ENCODE peak calls at places on chromosome 16, in nine cellular contexts. B is spleen; D is thoracic aorta; H is CD8-positive, alpha-beta T cell; Y is A549; O is neural progenitor cell; U is stomach; K is heart left ventricle; P is prostate gland. G is an unnamed sample. For H3K4me1 and H3K9me3, the result is how much of the 10 kb centered on the place peaks cover.

GRCh38 chr16:73483076-73483791 is 435.3 kb upstream of the ZFHX3 start:
- DNase-seq in B (no peak), D (no peak), H (no peak), Y (no peak), O (peak), U (no peak), K (no peak), P (no peak), G (no peak)

GRCh38 chr16:4350787-4351659 is at the start of gene PAM16:
- DNase-seq in B (peak), D (peak), H (peak), Y (peak), O (peak), U (peak), K (peak), P (peak), G (peak)

GRCh38 chr16:80164881-80165280 is 375.9 kb upstream of the DYNLRB2 start:
- DNase-seq in B (no peak), D (no peak), H (no peak), Y (no peak), O (no peak), U (no peak), K (no peak), P (no peak), G (no peak)

GRCh38 chr16:49048557-49048956 is 233.1 kb downstream of the CBLN1 start:
- DNase-seq in B (no peak), D (no peak), H (no peak), Y (no peak), O (no peak), U (no peak), K (no peak), P (no peak), G (no peak)

GRCh38 chr16:10992112-10992511 is 47.7 kb downstream of the CLEC16A start:
- DNase-seq in B (no peak), D (no peak), H (no peak), Y (no peak), O (no peak), U (no peak), K (no peak), P (no peak), G (no peak)

GRCh38 chr16:23788653-23789052 is 33.8 kb downstream of the CHP2 start:
- DNase-seq in B (no peak), D (no peak), H (no peak), Y (no peak), O (no peak), U (no peak), K (no peak), P (no peak), G (no peak)

GRCh38 chr16:30953511-30954124 is 3.9 kb upstream of the SETD1A start:
- DNase-seq in B (peak), D (no peak), H (peak), Y (peak), O (peak), U (peak), K (peak), P (no peak), G (peak)

GRCh38 chr16:9840761-9841665 is 341.2 kb downstream of the GRIN2A start:
- DNase-seq in B (no peak), D (no peak), H (no peak), Y (no peak), O (no peak), U (no peak), K (no peak), P (no peak), G (no peak)

GRCh38 chr16:50040028-50040427 is 15.0 kb downstream of the CNEP1R1 start:
- DNase-seq in B (no peak), D (no peak), H (no peak), Y (no peak), O (no peak), U (no peak), K (no peak), P (no peak), G (no peak)

GRCh38 chr16:79751785-79752184 is 151.2 kb upstream of the MAF start:
- DNase-seq in B (no peak), D (peak), H (no peak), Y (no peak), O (no peak), U (no peak), K (peak), P (peak), G (no peak)

GRCh38 chr16:1364510-1364909 is 12.8 kb downstream of the GNPTG start:
- DNase-seq in B (no peak), D (no peak), H (no peak), Y (no peak), O (no peak), U (no peak), K (no peak), P (no peak), G (no peak)

GRCh38 chr16:1363501-1364041 is 11.8 kb downstream of the GNPTG start:
- DNase-seq in B (peak), D (no peak), H (peak), Y (peak), O (peak), U (peak), K (peak), P (peak), G (peak)

GRCh38 chr16:1357906-1358566 is 6.3 kb downstream of the GNPTG start:
- DNase-seq in B (peak), D (no peak), H (no peak), Y (no peak), O (no peak), U (no peak), K (no peak), P (no peak), G (no peak)

GRCh38 chr16:1362807-1363206 is 11.1 kb downstream of the GNPTG start:
- DNase-seq in B (no peak), D (no peak), H (no peak), Y (no peak), O (no peak), U (no peak), K (no peak), P (no peak), G (no peak)

DNA sequence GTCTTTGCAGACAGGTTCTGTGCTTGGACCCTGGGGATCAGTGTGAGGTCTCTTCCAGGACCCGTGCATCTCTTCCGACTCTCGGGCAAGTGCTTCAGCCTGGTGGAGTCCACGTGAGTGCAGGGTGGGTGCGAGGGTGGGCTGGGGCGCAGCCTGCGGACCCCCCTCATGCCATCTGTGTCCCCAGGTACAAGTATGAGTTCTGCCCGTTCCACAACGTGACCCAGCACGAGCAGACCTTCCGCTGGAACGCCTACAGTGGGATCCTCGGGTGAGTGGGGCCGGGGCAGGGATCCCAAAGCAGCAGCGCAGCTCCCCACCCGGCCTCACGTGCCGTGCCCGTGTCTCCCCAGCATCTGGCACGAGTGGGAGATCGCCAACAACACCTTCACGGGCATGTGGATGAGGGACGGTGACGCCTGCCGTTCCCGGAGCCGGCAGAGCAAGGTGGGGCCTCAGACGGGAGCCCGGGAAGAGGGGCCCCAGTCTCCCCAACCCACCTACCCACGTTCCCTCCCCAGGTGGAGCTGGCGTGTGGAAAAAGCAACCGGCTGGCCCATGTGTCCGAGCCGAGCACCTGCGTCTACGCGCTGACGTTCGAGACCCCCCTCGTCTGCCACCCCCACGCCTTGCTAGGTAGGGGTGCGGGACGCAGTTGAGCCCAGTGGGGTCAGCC is 10.1 kb downstream of the GNPTG start:
- DNase-seq in B (peak), D (no peak), H (no peak), Y (no peak), O (no peak), U (no peak), K (no peak), P (no peak), G (no peak)
- TF ChIP-seq CTCF in B (no peak), D (no peak), H (no peak), Y (no peak), O (no peak), U (no peak), K (no peak), P (no peak), G (no peak)

DNA sequence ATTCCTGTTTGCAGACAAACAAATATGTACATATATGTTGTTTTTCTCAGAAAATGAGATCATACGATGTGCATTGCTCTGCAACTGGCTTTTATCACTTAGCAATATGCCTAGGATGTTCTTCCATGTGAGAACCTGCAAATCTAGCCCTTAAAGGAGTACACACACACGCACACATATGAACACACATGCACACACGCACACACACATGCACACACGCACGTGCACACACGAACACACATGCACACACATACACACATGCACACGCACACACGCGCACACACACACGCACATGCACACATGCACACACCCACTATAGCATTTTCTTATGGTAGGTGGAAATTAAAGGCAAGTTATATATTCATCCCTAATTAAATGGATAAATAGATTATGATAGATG is 8.1 kb upstream of the OR2C1 start:
- DNase-seq in B (no peak), D (no peak), H (no peak), Y (no peak), O (no peak), U (no peak), K (no peak), P (no peak), G (no peak)
- H3K4me1 ChIP-seq in B (under half), D (under half), H (under half), Y (under half), O (under half), U (under half), K (under half), P (under half), G (under half)

DNA sequence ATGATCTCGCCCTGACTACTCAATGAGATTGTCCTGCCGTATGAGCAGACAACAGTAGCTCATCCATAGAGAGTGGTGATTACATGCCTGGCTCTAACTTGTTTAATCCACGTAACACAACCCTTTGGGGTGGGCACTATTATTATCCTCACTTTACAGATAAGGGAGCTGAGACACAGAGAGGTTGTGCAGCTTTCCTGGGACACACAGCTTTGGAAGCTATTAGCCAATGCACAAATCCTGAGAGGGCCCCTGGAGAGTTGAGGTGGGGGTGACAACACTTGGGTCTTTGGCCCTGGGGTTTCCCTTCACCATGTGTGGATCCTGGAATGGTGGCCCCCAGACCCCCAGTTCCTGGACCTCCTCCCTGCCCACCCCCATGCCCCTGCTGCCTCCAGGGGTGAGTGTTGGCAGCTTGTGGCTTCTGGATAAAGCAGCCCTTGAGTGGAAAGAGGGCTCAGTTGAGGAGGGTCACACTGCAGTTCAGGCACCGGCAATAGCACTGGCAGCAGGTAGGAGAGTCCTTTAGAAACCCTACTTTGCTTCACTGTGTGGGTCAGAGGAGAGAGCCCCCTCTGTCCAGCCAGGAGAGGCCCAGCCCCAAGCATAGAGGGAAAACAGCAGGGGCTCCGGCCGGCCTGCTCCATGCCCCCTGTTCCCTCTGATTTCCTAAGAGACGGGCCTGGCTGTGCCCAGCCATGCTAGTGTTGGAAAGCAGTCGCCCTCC is 230.7 kb downstream of the KATNIP start:
- DNase-seq in B (peak), D (no peak), H (no peak), Y (no peak), O (no peak), U (no peak), K (no peak), P (no peak), G (no peak)
- H3K9me3 ChIP-seq in B (under half), D (under half), H (under half), Y (under half), O (under half), U (under half), K (under half), P (under half), G (under half)

GRCh38 chr16:17444658-17445057 is 26.1 kb downstream of the XYLT1 start:
- DNase-seq in B (no peak), D (no peak), H (no peak), Y (no peak), O (no peak), U (no peak), K (no peak), P (no peak), G (no peak)

GRCh38 chr16:17447273-17447672 is 23.5 kb downstream of the XYLT1 start:
- DNase-seq in B (no peak), D (no peak), H (no peak), Y (no peak), O (no peak), U (no peak), K (no peak), P (no peak), G (peak)

GRCh38 chr16:17448640-17449638 is 21.8 kb downstream of the XYLT1 start:
- DNase-seq in B (peak), D (no peak), H (peak), Y (no peak), O (no peak), U (no peak), K (peak), P (no peak), G (no peak)

GRCh38 chr16:17446661-17447060 is 24.1 kb downstream of the XYLT1 start:
- DNase-seq in B (no peak), D (no peak), H (no peak), Y (no peak), O (no peak), U (no peak), K (peak), P (no peak), G (no peak)

GRCh38 chr16:17445421-17445820 is 25.3 kb downstream of the XYLT1 start:
- DNase-seq in B (no peak), D (no peak), H (no peak), Y (no peak), O (peak), U (no peak), K (no peak), P (no peak), G (no peak)
- TF ChIP-seq CTCF in B (no peak), D (no peak), H (no peak), Y (no peak), O (no peak), U (no peak), K (no peak), P (no peak), G (no peak)

DNA sequence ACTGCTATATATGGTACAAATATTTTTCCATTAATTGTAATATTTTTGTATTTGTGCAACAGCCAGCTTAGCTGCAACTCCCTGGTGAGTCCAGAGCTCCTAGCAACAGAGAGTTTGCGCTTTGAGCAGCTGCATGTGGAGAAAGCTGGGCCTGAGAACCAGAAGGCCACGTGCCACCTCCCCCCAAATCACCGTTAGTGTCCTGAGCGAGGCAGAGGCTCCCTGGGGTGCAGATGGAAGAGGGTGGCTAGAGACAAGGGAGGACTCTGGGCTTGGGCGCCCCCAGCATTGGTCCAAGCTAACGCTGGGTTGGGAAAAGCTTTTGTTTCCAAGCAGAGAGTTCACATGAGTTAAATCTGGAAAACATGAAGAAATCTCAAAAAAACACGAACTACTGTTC is 41.7 kb downstream of the HSBP1 start:
- DNase-seq in B (no peak), D (no peak), H (no peak), Y (no peak), O (no peak), U (no peak), K (peak), P (no peak), G (no peak)
- H3K4me1 ChIP-seq in B (under half), D (under half), H (under half), Y (under half), O (under half), U (under half), K (under half), P (under half), G (under half)

DNA sequence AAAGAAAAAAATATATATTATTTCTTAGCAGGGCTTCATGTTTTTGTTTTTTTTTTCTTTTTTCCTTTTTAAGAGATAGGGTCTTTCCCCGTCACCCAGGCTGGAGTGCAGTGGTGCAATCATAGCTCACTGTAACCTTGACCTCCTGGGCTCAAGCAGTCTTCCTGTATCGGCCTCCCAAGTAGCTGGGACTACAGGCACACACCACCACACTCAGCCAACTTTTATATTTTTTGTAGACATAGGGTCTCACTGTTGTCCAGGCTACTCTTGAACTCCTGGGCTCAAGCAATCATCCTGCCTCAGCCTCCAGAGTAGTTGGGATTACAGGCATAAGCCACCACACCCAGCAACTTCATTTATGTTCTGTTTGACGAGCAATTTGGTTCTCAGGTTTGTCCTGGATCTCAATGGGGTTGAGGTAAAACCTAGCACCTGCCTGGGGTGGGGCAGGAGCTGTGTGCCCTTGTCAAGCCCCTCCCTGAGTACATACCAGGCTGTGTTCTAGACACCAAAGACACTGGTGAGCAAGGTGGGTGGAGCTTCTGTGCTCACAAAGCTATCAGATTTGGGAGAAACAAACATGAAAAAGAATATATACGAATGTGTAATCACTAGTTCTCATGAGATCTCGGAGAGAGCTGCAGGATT is 19.2 kb downstream of the GPT2 start:
- DNase-seq in B (no peak), D (no peak), H (no peak), Y (no peak), O (no peak), U (no peak), K (no peak), P (no peak), G (no peak)
- H3K9me3 ChIP-seq in B (under half), D (under half), H (under half), Y (under half), O (under half), U (under half), K (under half), P (under half), G (under half)

GRCh38 chr16:87812200-87812656 is 46.4 kb upstream of the KLHDC4 start:
- DNase-seq in B (no peak), D (no peak), H (no peak), Y (no peak), O (no peak), U (no peak), K (no peak), P (no peak), G (peak)
- TF ChIP-seq CTCF in B (no peak), D (no peak), H (no peak), Y (no peak), O (no peak), U (no peak), K (no peak), P (no peak), G (peak)

DNA sequence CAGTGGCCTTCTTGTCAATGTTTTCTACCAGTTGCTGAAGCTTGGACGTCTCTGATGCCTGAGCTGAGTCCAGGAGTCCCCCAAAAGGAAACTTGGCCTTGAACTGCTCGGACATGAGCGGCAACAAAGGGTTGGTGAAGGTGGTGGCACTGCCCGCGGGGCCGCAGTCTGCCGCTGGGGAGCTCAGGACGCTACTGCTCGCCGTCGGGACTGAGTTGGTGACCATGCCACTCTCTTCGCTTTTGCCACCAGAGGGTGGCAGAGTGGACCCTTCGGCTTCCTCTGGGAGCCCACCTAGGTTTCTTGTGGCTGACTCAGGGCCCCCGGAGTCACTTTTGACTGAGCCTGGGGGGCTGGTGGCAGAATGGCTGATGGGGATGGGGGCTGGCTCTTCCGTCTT is 11.0 kb downstream of the SALL1 start:
- DNase-seq in B (no peak), D (no peak), H (no peak), Y (no peak), O (no peak), U (no peak), K (no peak), P (no peak), G (no peak)
- H3K4me1 ChIP-seq in B (under half), D (under half), H (under half), Y (under half), O (under half), U (under half), K (under half), P (under half), G (under half)

GRCh38 chr16:75108792-75109731 is 7.5 kb downstream of the LDHD start:
- DNase-seq in B (peak), D (peak), H (peak), Y (peak), O (no peak), U (peak), K (peak), P (peak), G (peak)
- H3K9me3 ChIP-seq in B (under half), D (under half), H (under half), Y (under half), O (under half), U (under half), K (under half), P (under half), G (under half)